ENCODE peak calls at places on chromosomes 7 and 10, in ten cellular contexts. P is NCI-H1092 treated with DMSO at 0.1 percent for 48 hours, K is kidney epithelial cell, C is neural progenitor cell, L is lung microvascular endothelial cell, I is H4, T is HCT116, E is HFFc6, N is cerebellar cortex, U is astrocyte of the spinal cord. Q is an unnamed sample.

GRCh38 chr10:133159950-133160812 is at the start of gene KNDC1:
- DNase-seq in P (no peak), K (no peak), C (peak), L (no peak), I (peak), T (no peak), E (no peak), N (no peak), U (no peak), Q (no peak)

GRCh38 chr7:106774768-106775551 is 90.1 kb upstream of the PIK3CG start:
- DNase-seq in P (no peak), K (no peak), C (no peak), L (peak), I (peak), T (peak), E (peak), N (peak), U (peak), Q (no peak)

GRCh38 chr7:19958309-19958896 is 185.0 kb upstream of the TMEM196 start:
- DNase-seq in P (no peak), K (peak), C (no peak), L (no peak), I (peak), T (peak), E (peak), N (no peak), U (peak), Q (no peak)

GRCh38 chr7:31811650-31812461 is 124.8 kb downstream of the PPP1R17 start:
- DNase-seq in P (no peak), K (no peak), C (no peak), L (peak), I (peak), T (no peak), E (no peak), N (no peak), U (peak), Q (peak)

GRCh38 chr10:33553951-33554571 is 219.6 kb upstream of the NRP1 start:
- DNase-seq in P (no peak), K (no peak), C (no peak), L (no peak), I (no peak), T (no peak), E (no peak), N (no peak), U (no peak), Q (no peak)

GRCh38 chr10:43204394-43204942 is 62.4 kb downstream of the RASGEF1A start:
- DNase-seq in P (no peak), K (no peak), C (no peak), L (no peak), I (no peak), T (no peak), E (no peak), N (no peak), U (no peak), Q (peak)

GRCh38 chr10:52258791-52259427 is 55.2 kb upstream of the DKK1 start:
- DNase-seq in P (no peak), K (no peak), C (peak), L (no peak), I (no peak), T (no peak), E (no peak), N (no peak), U (no peak), Q (no peak)

GRCh38 chr10:27661511-27662286 is 83.9 kb downstream of the MKX start:
- DNase-seq in P (no peak), K (no peak), C (no peak), L (no peak), I (no peak), T (no peak), E (peak), N (no peak), U (peak), Q (no peak)

GRCh38 chr7:37067961-37068536 is 343.8 kb upstream of the AOAH start:
- DNase-seq in P (peak), K (no peak), C (no peak), L (no peak), I (no peak), T (no peak), E (no peak), N (no peak), U (no peak), Q (no peak)

GRCh38 chr10:90912176-90912575 is 8.7 kb downstream of the ANKRD1 start:
- DNase-seq in P (no peak), K (no peak), C (no peak), L (peak), I (no peak), T (no peak), E (no peak), N (no peak), U (no peak), Q (no peak)

GRCh38 chr10:110789604-110790428 is 81.9 kb upstream of the PDCD4 start:
- DNase-seq in P (no peak), K (no peak), C (no peak), L (no peak), I (no peak), T (no peak), E (no peak), N (peak), U (no peak), Q (no peak)

GRCh38 chr7:138865843-138866242 is 67.8 kb upstream of the ATP6V0A4 start:
- DNase-seq in P (no peak), K (no peak), C (no peak), L (no peak), I (no peak), T (no peak), E (no peak), N (no peak), U (no peak), Q (no peak)

GRCh38 chr10:75957321-75957720 is 525.9 kb downstream of the LRMDA start:
- DNase-seq in P (no peak), K (no peak), C (no peak), L (no peak), I (no peak), T (no peak), E (no peak), N (no peak), U (no peak), Q (no peak)

GRCh38 chr7:122515404-122515803 is 183.5 kb downstream of the RNF133 start:
- DNase-seq in P (no peak), K (no peak), C (no peak), L (no peak), I (no peak), T (no peak), E (no peak), N (no peak), U (no peak), Q (no peak)

Q was measured in right cardiac atrium.